ENCODE peak calls at places on chromosomes 7 and 10, in seven cellular contexts. X is GM12891; K is heart left ventricle; D is epithelial cell of esophagus; P is T-helper 2 cell; R is stimulated activated CD4-positive, alpha-beta T cell treated with anti-CD3 and anti-CD28 coated beads, Interleukin-15, amount 100 ng/mL, for 1 hour; M is mucosa of gallbladder. G is an unnamed sample.

GRCh38 chr10:104101902-104102301 is 16.2 kb upstream of the COL17A1 start:
- DNase-seq in R (no peak), M (no peak), D (no peak), X (no peak), K (no peak), P (no peak), G (no peak)

GRCh38 chr7:9863542-9863941 is 1110.1 kb upstream of the PHF14 start:
- DNase-seq in M (no peak), K (no peak), R (no peak), X (no peak), P (no peak), D (no peak), G (no peak)

GRCh38 chr7:158646766-158647474 is 57.7 kb downstream of the NCAPG2 start:
- DNase-seq in R (no peak), K (no peak), M (no peak), D (peak), P (no peak), X (no peak), G (no peak)

GRCh38 chr7:36076073-36076472 is 77.0 kb upstream of the EEPD1 start:
- DNase-seq in K (no peak), X (no peak), P (no peak), M (no peak), R (no peak), D (no peak), G (no peak)

GRCh38 chr7:30142710-30143109 is 7.9 kb downstream of the MTURN start:
- DNase-seq in P (no peak), K (no peak), R (no peak), D (peak), M (no peak), X (no peak), G (peak)

GRCh38 chr7:128110641-128111365 is 79.6 kb upstream of the LRRC4 start:
- DNase-seq in M (no peak), R (no peak), D (no peak), P (no peak), K (no peak), X (no peak), G (no peak)

GRCh38 chr7:4683884-4684565 is 1.9 kb downstream of the FOXK1 start:
- DNase-seq in R (no peak), D (peak), P (no peak), X (no peak), M (no peak), K (peak), G (peak)

GRCh38 chr7:974172-974571 is 1.2 kb downstream of the COX19 start:
- DNase-seq in K (no peak), R (no peak), P (no peak), D (peak), X (no peak), M (no peak), G (peak)

GRCh38 chr10:63700209-63700934 is 179.2 kb downstream of the REEP3 start:
- DNase-seq in K (no peak), M (no peak), X (no peak), R (no peak), P (no peak), D (peak), G (peak)

GRCh38 chr7:83162402-83163256 is at the start of gene PCLO:
- DNase-seq in D (peak), X (peak), P (no peak), M (peak), R (no peak), K (peak), G (peak)

GRCh38 chr7:70165477-70166170 is 567.3 kb downstream of the AUTS2 start:
- DNase-seq in K (no peak), M (no peak), R (no peak), X (no peak), D (no peak), P (no peak), G (no peak)

GRCh38 chr10:32253300-32253699 is 93.7 kb downstream of the EPC1 start:
- DNase-seq in X (no peak), R (no peak), M (no peak), K (no peak), D (peak), P (no peak), G (peak)

GRCh38 chr10:120209124-120209523 is 247.9 kb upstream of the PLPP4 start:
- DNase-seq in D (no peak), X (no peak), K (no peak), M (no peak), P (no peak), R (no peak), G (no peak)

GRCh38 chr10:48839809-48840679 is 99.6 kb downstream of the LRRC18 start:
- DNase-seq in K (no peak), P (no peak), X (no peak), M (no peak), D (no peak), R (no peak), G (no peak)

GRCh38 chr7:25726682-25727357 is 425.2 kb upstream of the NFE2L3 start:
- DNase-seq in D (peak), M (no peak), R (no peak), K (no peak), X (no peak), P (no peak), G (peak)

GRCh38 chr7:104958278-104958903 is 55.6 kb upstream of the KMT2E start:
- DNase-seq in R (no peak), M (no peak), D (no peak), X (no peak), P (no peak), K (no peak), G (no peak)

GRCh38 chr7:12291870-12292269 is 80.8 kb downstream of the TMEM106B start:
- DNase-seq in K (no peak), D (peak), P (no peak), X (no peak), M (no peak), R (no peak), G (no peak)